ENCODE peak calls at places on chromosomes 2 and 18, in six cellular contexts. C is colonic mucosa, U is body of pancreas, I is GM13977, S is omental fat pad, Q is NB4. F is an unnamed sample.

GRCh38 chr18:28594034-28594433 is 417.1 kb upstream of the CDH2 start:
- DNase-seq in C (no peak), U (no peak), I (no peak), S (no peak), Q (no peak), F (no peak)

GRCh38 chr18:48949051-48949605 is 1.6 kb downstream of the SMAD7 start:
- DNase-seq in C (peak; percentile 86), U (peak; percentile 56), I (peak; percentile 78), S (no peak), Q (peak; percentile 60), F (peak; percentile 61)

GRCh38 chr2:108575132-108575966 is 41.1 kb downstream of the LIMS1 start:
- DNase-seq in C (no peak), U (no peak), I (peak; percentile 42), S (no peak), Q (no peak), F (no peak)

GRCh38 chr2:195795879-195796278 is 138.9 kb downstream of the SLC39A10 start:
- DNase-seq in C (no peak), U (peak; percentile 45), I (no peak), S (no peak), Q (no peak), F (no peak)

GRCh38 chr2:96527052-96527964 is 9.2 kb upstream of the ARID5A start:
- DNase-seq in C (no peak), U (no peak), I (peak; percentile 83), S (no peak), Q (peak; percentile 74), F (peak; percentile 87)

GRCh38 chr2:206833291-206833690 is 67.9 kb downstream of the FASTKD2 start:
- DNase-seq in C (no peak), U (no peak), I (no peak), S (no peak), Q (no peak), F (no peak)

GRCh38 chr18:400466-400865 is 100.0 kb downstream of the COLEC12 start:
- DNase-seq in C (peak; percentile 22), U (no peak), I (no peak), S (no peak), Q (peak; percentile 33), F (no peak)

GRCh38 chr18:5057348-5058012 is 139.6 kb downstream of the AKAIN1 start:
- DNase-seq in C (peak; percentile 33), U (peak; percentile 71), I (peak; percentile 48), S (no peak), Q (peak; percentile 64), F (peak; percentile 68)

GRCh38 chr2:237448626-237449025 is 34.7 kb upstream of the COL6A3 start:
- DNase-seq in C (no peak), U (no peak), I (no peak), S (no peak), Q (no peak), F (no peak)

GRCh38 chr2:146321175-146321574 is 1523.7 kb upstream of the ACVR2A start:
- DNase-seq in C (no peak), U (no peak), I (no peak), S (no peak), Q (no peak), F (no peak)

GRCh38 chr2:70509565-70509964 is 44.1 kb downstream of the TGFA start:
- DNase-seq in C (peak; percentile 38), U (peak; percentile 26), I (no peak), S (no peak), Q (no peak), F (no peak)

GRCh38 chr2:222709191-222709891 is 37.9 kb downstream of the MOGAT1 start:
- DNase-seq in C (peak; percentile 27), U (peak; percentile 30), I (peak; percentile 30), S (peak; percentile 31), Q (peak; percentile 55), F (peak; percentile 15)

GRCh38 chr2:99487906-99488305 is 1.9 kb downstream of the REV1 start:
- DNase-seq in C (no peak), U (no peak), I (no peak), S (no peak), Q (no peak), F (no peak)

GRCh38 chr2:190216829-190217228 is 102.8 kb downstream of the HIBCH start:
- DNase-seq in C (no peak), U (peak; percentile 51), I (no peak), S (no peak), Q (peak; percentile 34), F (no peak)

GRCh38 chr2:41928593-41928992 is 119.2 kb upstream of the PKDCC start:
- DNase-seq in C (no peak), U (no peak), I (no peak), S (no peak), Q (no peak), F (no peak)

GRCh38 chr2:178999476-178999875 is 50.5 kb downstream of the CCDC141 start:
- DNase-seq in C (no peak), U (no peak), I (no peak), S (no peak), Q (no peak), F (no peak)

GRCh38 chr2:156483741-156484173 is 47.6 kb downstream of the GPD2 start:
- DNase-seq in C (no peak), U (no peak), I (no peak), S (no peak), Q (no peak), F (no peak)

GRCh38 chr2:139721454-139721995 is 941.3 kb upstream of the NXPH2 start:
- DNase-seq in C (no peak), U (no peak), I (no peak), S (no peak), Q (no peak), F (no peak)

GRCh38 chr2:239157766-239158165 is 243.1 kb downstream of the HDAC4 start:
- DNase-seq in C (peak; percentile 91), U (peak; percentile 49), I (no peak), S (peak; percentile 22), Q (no peak), F (no peak)

GRCh38 chr18:48944634-48945033 is 6.1 kb downstream of the SMAD7 start:
- DNase-seq in C (no peak), U (no peak), I (no peak), S (no peak), Q (no peak), F (no peak)

GRCh38 chr2:200922439-200922838 is 33.3 kb downstream of the NIF3L1 start:
- DNase-seq in C (no peak), U (no peak), I (no peak), S (no peak), Q (no peak), F (no peak)

GRCh38 chr18:57585421-57585820 is 1.1 kb downstream of the FECH start:
- DNase-seq in C (no peak), U (no peak), I (no peak), S (no peak), Q (no peak), F (no peak)

GRCh38 chr2:70796247-70796646 is 5.8 kb upstream of the FIGLA start:
- DNase-seq in C (no peak), U (no peak), I (no peak), S (no peak), Q (no peak), F (no peak)

GRCh38 chr2:182302972-182303371 is 123.9 kb downstream of the PDE1A start:
- DNase-seq in C (no peak), U (no peak), I (no peak), S (no peak), Q (no peak), F (no peak)

GRCh38 chr2:182610231-182610630 is 105.8 kb upstream of the DNAJC10 start:
- DNase-seq in C (no peak), U (no peak), I (no peak), S (no peak), Q (no peak), F (no peak)

GRCh38 chr2:45637440-45637839 is 14.0 kb upstream of the PRKCE start:
- DNase-seq in C (no peak), U (peak; percentile 29), I (peak; percentile 54), S (no peak), Q (peak; percentile 70), F (peak; percentile 14)

GRCh38 chr2:149926149-149926548 is 338.6 kb upstream of the MMADHC start:
- DNase-seq in C (no peak), U (no peak), I (no peak), S (no peak), Q (no peak), F (no peak)

GRCh38 chr2:15427987-15428386 is 133.1 kb downstream of the NBAS start:
- DNase-seq in C (no peak), U (no peak), I (no peak), S (no peak), Q (no peak), F (no peak)

GRCh38 chr2:24222946-24223345 is 48.1 kb downstream of the FAM228A start:
- DNase-seq in C (no peak), U (no peak), I (no peak), S (no peak), Q (no peak), F (no peak)
- TF ChIP-seq CTCF in C (no peak), U (no peak), I (no peak), S (no peak), Q (no peak), F (no peak)

GRCh38 chr2:134360750-134361487 is 107.0 kb downstream of the MGAT5 start:
- DNase-seq in C (no peak), U (no peak), I (no peak), S (no peak), Q (no peak), F (no peak)

GRCh38 chr2:134359367-134360081 is 105.7 kb downstream of the MGAT5 start:
- DNase-seq in C (peak; percentile 68), U (no peak), I (no peak), S (no peak), Q (no peak), F (no peak)

GRCh38 chr2:134362751-134363150 is 108.9 kb downstream of the MGAT5 start:
- DNase-seq in C (no peak), U (no peak), I (no peak), S (no peak), Q (no peak), F (no peak)

GRCh38 chr2:134362152-134362653 is 108.3 kb downstream of the MGAT5 start:
- DNase-seq in C (no peak), U (no peak), I (no peak), S (no peak), Q (no peak), F (no peak)

GRCh38 chr2:134361648-134362047 is 107.8 kb downstream of the MGAT5 start:
- DNase-seq in C (peak; percentile 35), U (no peak), I (no peak), S (no peak), Q (no peak), F (no peak)
- TF ChIP-seq CTCF in C (no peak), U (no peak), I (no peak), S (no peak), Q (no peak), F (no peak)

DNA sequence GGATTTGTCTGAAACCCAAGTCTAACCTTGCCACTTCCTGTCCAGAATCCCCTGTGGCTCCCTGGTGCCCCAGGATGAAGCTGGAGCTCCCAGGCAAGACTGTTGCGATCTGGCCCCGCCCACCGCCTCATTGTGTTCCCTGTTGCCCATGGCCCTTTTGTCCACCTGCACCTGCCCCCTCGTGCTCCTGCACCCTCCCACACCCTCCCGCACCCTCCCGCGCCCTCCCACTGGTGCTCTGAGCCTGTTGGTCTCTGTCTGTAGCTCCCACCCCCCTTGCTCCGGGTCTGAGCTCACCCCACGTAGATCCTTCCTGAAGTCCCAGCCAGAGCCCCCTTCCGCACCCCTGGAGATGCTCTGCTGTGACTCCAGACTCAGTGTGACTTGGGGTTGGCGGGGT is 244.4 kb downstream of the ATAD2B start:
- DNase-seq in C (no peak), U (no peak), I (no peak), S (no peak), Q (no peak), F (no peak)
- TF ChIP-seq CTCF in C (no peak), U (no peak), I (no peak), S (no peak), Q (no peak), F (no peak)

GRCh38 chr2:230864605-230865323 is at the start of gene ITM2C:
- DNase-seq in C (peak; percentile 85), U (peak; percentile 80), I (peak; percentile 91), S (no peak), Q (peak; percentile 89), F (peak; percentile 82)
- TF ChIP-seq CTCF in C (no peak), U (peak; percentile 60), I (peak; percentile 65), S (no peak), Q (peak; percentile 43), F (peak; percentile 13)